ENCODE peak calls at places on chromosomes 13 and 19, in four cellular contexts. H is GM23248, J is thoracic aorta, Z is left ventricle myocardium inferior. T is an unnamed sample. For H3K4me1, the result is how much of the 10 kb centered on the place peaks cover.

GRCh38 chr13:41150058-41150457 is 17.5 kb upstream of the KBTBD6 start:
- DNase-seq in J (no peak), Z (no peak), H (no peak), T (no peak)

GRCh38 chr19:38211206-38211605 is 12.8 kb downstream of the DPF1 start:
- DNase-seq in H (peak), J (no peak), Z (no peak), T (peak)

GRCh38 chr13:98473135-98473791 is 103.6 kb downstream of the STK24 start:
- DNase-seq in H (no peak), Z (no peak), J (no peak), T (no peak)

GRCh38 chr19:46529622-46530451 is 34.2 kb upstream of the PNMA8B start:
- DNase-seq in H (peak), Z (peak), J (no peak), T (peak)

GRCh38 chr19:41690801-41691065 is 2.7 kb upstream of the CEACAM7 start:
- DNase-seq in J (no peak), H (no peak), Z (no peak), T (no peak)

GRCh38 chr13:95030948-95031347 is 270.3 kb downstream of the ABCC4 start:
- DNase-seq in Z (no peak), H (no peak), J (no peak), T (no peak)

GRCh38 chr19:53906211-53907192 is 2.6 kb upstream of the CACNG7 start:
- DNase-seq in Z (peak), H (peak), J (no peak), T (peak)

GRCh38 chr19:13150919-13151604 is 851 bp downstream of the IER2 start:
- DNase-seq in H (peak), J (no peak), Z (peak), T (no peak)

GRCh38 chr19:8569066-8569761 is 8.0 kb downstream of the MYO1F start:
- DNase-seq in Z (peak), J (no peak), H (peak), T (peak)

GRCh38 chr13:63699948-63700347 is 2284.3 kb upstream of the PCDH20 start:
- DNase-seq in H (no peak), J (no peak), Z (no peak), T (no peak)

GRCh38 chr19:7067716-7068115 is 1.8 kb upstream of the ZNF557 start:
- DNase-seq in H (peak), J (no peak), Z (no peak), T (no peak)

GRCh38 chr13:22929391-22930126 is 251.2 kb upstream of the SGCG start:
- DNase-seq in J (no peak), Z (no peak), H (no peak), T (no peak)

GRCh38 chr19:610071-610800 is 20.6 kb downstream of the HCN2 start:
- DNase-seq in H (no peak), J (no peak), Z (no peak), T (no peak)

GRCh38 chr19:10766681-10767201 is 48.9 kb downstream of the DNM2 start:
- DNase-seq in J (no peak), H (peak), Z (peak), T (peak)

GRCh38 chr13:20904908-20905307 is 2.4 kb upstream of the XPO4 start:
- DNase-seq in H (no peak), J (no peak), Z (no peak), T (no peak)

GRCh38 chr19:14381689-14382474 is 638 bp downstream of the ADGRE5 start:
- DNase-seq in H (peak), J (peak), Z (peak), T (peak)
- H3K4me1 ChIP-seq in H (under half), J (half or more), Z (half or more), T (under half)

DNA sequence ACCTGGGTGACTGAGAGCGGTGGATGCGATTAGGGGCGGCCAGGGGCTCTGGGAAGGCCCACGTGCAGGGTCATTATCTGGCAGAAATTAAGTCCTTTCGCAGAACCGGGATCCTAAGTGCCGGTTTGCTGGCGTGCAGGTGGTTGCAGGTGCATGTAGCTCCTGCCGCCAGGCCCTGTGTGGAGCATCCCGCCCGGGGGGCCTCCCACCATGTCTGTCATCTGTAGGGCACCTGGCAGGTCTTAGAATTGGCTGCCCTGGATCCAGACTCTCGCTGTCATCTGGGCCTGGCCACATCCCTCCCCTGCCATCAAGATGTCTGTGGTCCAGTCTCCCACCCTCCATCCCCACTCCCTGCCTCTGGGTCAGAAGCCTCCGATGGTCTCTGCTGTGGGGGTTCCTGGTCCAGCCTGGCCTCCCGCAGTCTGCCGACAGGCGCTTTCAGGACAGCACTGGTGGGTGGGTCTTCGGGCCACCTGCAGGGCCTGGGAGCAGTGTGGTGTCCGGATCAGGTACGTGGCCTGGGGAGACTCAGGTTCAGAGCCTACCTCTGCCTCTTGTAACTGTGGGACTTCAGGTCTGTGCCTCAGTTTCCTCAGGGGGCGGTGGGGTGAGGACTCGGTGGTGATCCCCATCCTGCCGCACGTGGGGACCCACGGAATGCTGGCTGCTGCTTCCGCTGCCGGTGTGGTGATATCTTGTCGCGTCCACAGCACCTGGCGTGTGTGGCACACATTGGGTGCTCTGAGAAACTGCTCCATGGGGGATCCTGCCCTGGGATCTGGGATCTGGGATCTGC is 5.4 kb downstream of the GNA11 start:
- DNase-seq in H (no peak), J (no peak), Z (no peak), T (peak)
- H3K4me1 ChIP-seq in H (under half), J (half or more), Z (half or more), T (under half)

GRCh38 chr13:52002361-52002760 is 8.9 kb downstream of the ATP7B start:
- DNase-seq in H (no peak), Z (no peak), J (no peak), T (no peak)
- H3K4me1 ChIP-seq in H (under half), Z (under half), J (under half), T (under half)

GRCh38 chr19:57800696-57801095 is 14.0 kb downstream of the ZNF552 start:
- DNase-seq in H (no peak), Z (no peak), J (no peak), T (no peak)
- H3K4me1 ChIP-seq in H (under half), Z (half or more), J (under half), T (under half)

GRCh38 chr13:112586334-112586733 is 1.6 kb downstream of the TUBGCP3 start:
- DNase-seq in J (no peak), H (no peak), Z (no peak), T (no peak)
- H3K4me1 ChIP-seq in J (under half), H (under half), Z (under half), T (under half)